ENCODE peak calls at places on chromosomes 13 and 19, in nine cellular contexts. L is pancreas, G is neuronal stem cell, E is ovary, Z is BE2C, B is astrocyte, J is left ventricle myocardium inferior, F is tibial artery, C is body of pancreas. X is an unnamed sample. For H3K4me1, the result is how much of the 10 kb centered on the place peaks cover.

GRCh38 chr13:35854286-35854685 is 276.9 kb downstream of the DCLK1 start:
- DNase-seq in L (no peak), G (no peak), E (no peak), Z (no peak), B (no peak), J (no peak), F (no peak), C (no peak), X (no peak)

GRCh38 chr19:13781547-13781946 is 7.3 kb downstream of the C19orf53 start:
- DNase-seq in L (no peak), G (peak), E (peak), Z (peak), B (peak), J (peak), F (peak), C (peak), X (peak)

GRCh38 chr19:47661161-47661560 is 52.1 kb upstream of the EHD2 start:
- DNase-seq in L (no peak), G (no peak), E (no peak), Z (no peak), B (peak), J (no peak), F (peak), C (no peak), X (no peak)

GRCh38 chr13:22106058-22106457 is 435.2 kb downstream of the FGF9 start:
- DNase-seq in L (no peak), G (no peak), E (no peak), Z (no peak), B (no peak), J (no peak), F (no peak), C (no peak), X (no peak)

GRCh38 chr19:5003781-5004180 is 34.9 kb downstream of the KDM4B start:
- DNase-seq in L (no peak), G (no peak), E (no peak), Z (no peak), B (no peak), J (no peak), F (no peak), C (no peak), X (no peak)

GRCh38 chr19:45137179-45137761 is 23.5 kb downstream of the NKPD1 start:
- DNase-seq in L (no peak), G (no peak), E (no peak), Z (peak), B (peak), J (peak), F (no peak), C (no peak), X (no peak)

GRCh38 chr13:109565877-109566276 is 220.5 kb downstream of the IRS2 start:
- DNase-seq in L (no peak), G (no peak), E (no peak), Z (no peak), B (no peak), J (no peak), F (no peak), C (no peak), X (no peak)

GRCh38 chr19:57305056-57305455 is 15.2 kb upstream of the ZNF543 start:
- DNase-seq in L (no peak), G (no peak), E (no peak), Z (no peak), B (peak), J (no peak), F (no peak), C (no peak), X (no peak)

GRCh38 chr13:27353166-27353583 is 71.2 kb upstream of the GTF3A start:
- DNase-seq in L (no peak), G (no peak), E (no peak), Z (no peak), B (peak), J (no peak), F (no peak), C (no peak), X (no peak)

GRCh38 chr13:38735655-38736440 is 49.0 kb downstream of the FREM2 start:
- DNase-seq in L (no peak), G (no peak), E (no peak), Z (no peak), B (no peak), J (no peak), F (no peak), C (peak), X (no peak)

GRCh38 chr13:42720116-42720857 is 61.1 kb upstream of the FAM216B start:
- DNase-seq in L (peak), G (no peak), E (peak), Z (peak), B (peak), J (no peak), F (no peak), C (peak), X (peak)

GRCh38 chr13:106433066-106433465 is 102.4 kb downstream of the EFNB2 start:
- DNase-seq in L (no peak), G (no peak), E (no peak), Z (no peak), B (no peak), J (no peak), F (no peak), C (no peak), X (no peak)

GRCh38 chr19:2476451-2477140 is 669 bp downstream of the GADD45B start:
- DNase-seq in L (peak), G (no peak), E (peak), Z (peak), B (peak), J (peak), F (peak), C (peak), X (peak)

DNA sequence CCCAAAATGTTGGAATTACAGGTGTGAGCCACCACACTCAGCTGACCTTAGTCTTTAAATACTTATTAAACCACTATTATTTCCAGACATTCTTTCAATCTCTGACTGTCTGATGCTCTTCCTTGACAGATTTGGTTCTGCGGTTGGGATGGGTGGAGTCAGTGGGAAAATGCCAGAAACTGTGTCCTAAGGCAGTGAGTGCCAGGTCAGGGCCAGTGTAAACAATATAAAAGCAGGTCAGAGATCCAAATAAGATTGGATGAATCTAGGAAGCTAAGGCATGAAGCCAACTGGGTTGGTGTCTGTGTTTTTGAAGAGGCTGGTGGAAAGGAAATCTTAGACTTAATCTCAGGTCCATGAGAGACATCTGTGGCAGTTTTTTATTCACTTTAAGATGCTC is 74.7 kb downstream of the KLF5 start:
- DNase-seq in L (no peak), G (no peak), E (no peak), Z (no peak), B (peak), J (no peak), F (no peak), C (no peak), X (no peak)
- H3K4me1 ChIP-seq in L (under half), G (under half), E (under half), Z (under half), B (under half), J (under half), F (under half), C (under half), X (under half)

DNA sequence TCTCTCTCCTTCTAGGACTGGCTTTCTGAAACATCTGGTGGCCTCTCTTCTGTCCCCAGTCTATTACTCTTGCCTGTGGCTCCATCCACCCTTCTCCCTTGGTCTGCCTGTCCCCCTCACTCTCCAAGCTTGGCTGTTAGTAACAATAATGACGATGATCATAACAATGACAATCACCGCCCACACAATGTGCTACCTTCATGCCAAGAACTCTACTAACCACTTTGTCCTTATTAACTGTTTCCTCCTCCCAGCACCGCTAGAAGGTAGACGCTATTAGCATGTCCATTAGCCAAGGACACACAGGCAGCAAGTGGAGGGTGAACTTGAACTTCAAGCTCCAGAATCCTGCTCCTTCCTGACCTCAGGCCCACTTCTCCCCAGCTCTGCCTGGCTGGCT is 2.7 kb downstream of the GYS1 start:
- DNase-seq in L (no peak), G (no peak), E (no peak), Z (no peak), B (no peak), J (no peak), F (no peak), C (no peak), X (no peak)
- H3K4me1 ChIP-seq in L (under half), G (under half), E (under half), Z (under half), B (under half), J (half or more), F (under half), C (under half), X (under half)

GRCh38 chr13:20717581-20718542 is 14.4 kb downstream of the IL17D start:
- DNase-seq in L (no peak), G (no peak), E (no peak), Z (no peak), B (no peak), J (no peak), F (no peak), C (no peak), X (no peak)
- H3K4me1 ChIP-seq in L (under half), G (under half), E (under half), Z (under half), B (under half), J (under half), F (under half), C (under half), X (under half)

DNA sequence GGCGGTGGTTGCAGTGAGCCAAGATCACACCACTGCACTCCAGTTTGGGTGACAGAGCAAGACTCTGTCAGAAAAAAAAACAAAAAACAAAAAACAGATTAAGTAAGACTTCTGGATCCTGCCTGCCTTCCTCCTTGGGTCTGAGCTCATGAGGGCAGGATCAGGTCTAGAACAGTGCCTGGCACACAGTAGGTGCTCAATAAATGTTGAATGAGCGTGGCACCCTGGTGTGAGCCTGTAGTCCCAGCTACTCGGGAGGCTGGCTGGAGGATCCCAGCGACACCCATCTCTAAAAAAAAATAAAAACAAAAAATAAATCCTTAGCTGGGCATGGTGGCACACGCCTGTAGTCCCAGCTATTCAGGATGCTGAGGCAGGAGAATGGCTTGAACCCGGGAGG is 2.8 kb upstream of the CDC37 start:
- DNase-seq in L (no peak), G (no peak), E (no peak), Z (no peak), B (no peak), J (no peak), F (no peak), C (no peak), X (no peak)
- H3K4me1 ChIP-seq in L (under half), G (under half), E (under half), Z (under half), B (under half), J (half or more), F (under half), C (under half), X (half or more)

GRCh38 chr13:98970293-98970692 is 7.6 kb downstream of the DOCK9 start:
- DNase-seq in L (no peak), G (no peak), E (no peak), Z (no peak), B (no peak), J (peak), F (no peak), C (no peak), X (peak)

GRCh38 chr13:98974053-98974452 is 3.8 kb downstream of the DOCK9 start:
- DNase-seq in L (no peak), G (no peak), E (no peak), Z (no peak), B (no peak), J (no peak), F (no peak), C (no peak), X (no peak)

GRCh38 chr13:98975822-98976261 is 2.0 kb downstream of the DOCK9 start:
- DNase-seq in L (no peak), G (no peak), E (no peak), Z (no peak), B (no peak), J (no peak), F (no peak), C (no peak), X (no peak)

GRCh38 chr13:98972059-98972458 is 5.8 kb downstream of the DOCK9 start:
- DNase-seq in L (no peak), G (no peak), E (no peak), Z (no peak), B (no peak), J (no peak), F (no peak), C (no peak), X (no peak)

GRCh38 chr13:98972627-98973026 is 5.2 kb downstream of the DOCK9 start:
- DNase-seq in L (no peak), G (no peak), E (no peak), Z (no peak), B (peak), J (no peak), F (no peak), C (no peak), X (no peak)
- H3K4me1 ChIP-seq in L (under half), G (under half), E (under half), Z (under half), B (under half), J (half or more), F (under half), C (under half), X (under half)

GRCh38 chr19:6057651-6058365 is 52.5 kb downstream of the RFX2 start:
- DNase-seq in L (no peak), G (no peak), E (no peak), Z (no peak), B (no peak), J (no peak), F (no peak), C (no peak), X (no peak)
- H3K4me1 ChIP-seq in L (under half), G (under half), E (under half), Z (under half), B (under half), J (half or more), F (half or more), C (under half), X (half or more)

DNA sequence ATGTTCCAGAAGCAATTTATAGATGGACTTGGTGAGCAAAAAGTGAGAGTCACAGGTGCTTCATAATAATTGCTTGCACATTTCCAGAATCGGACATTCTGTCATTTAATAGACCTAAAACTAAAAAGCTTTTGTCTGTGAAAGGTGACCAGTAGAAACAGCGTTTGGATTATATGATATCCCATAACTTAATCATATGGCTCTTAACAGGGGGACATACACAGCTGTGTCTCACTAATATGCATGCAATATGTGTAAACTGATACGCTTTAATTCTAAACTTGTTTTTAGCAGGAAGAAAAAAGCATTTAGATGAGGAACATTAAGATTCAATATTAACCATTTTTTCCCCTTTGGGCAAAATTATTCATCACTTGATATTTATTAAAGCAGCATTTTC is 277.0 kb downstream of the ZNF536 start:
- DNase-seq in L (no peak), G (no peak), E (no peak), Z (no peak), B (no peak), J (no peak), F (no peak), C (no peak), X (no peak)
- H3K4me1 ChIP-seq in L (under half), G (under half), E (under half), Z (under half), B (under half), J (under half), F (under half), C (under half), X (under half)

X was measured in left lung.